ENCODE peak calls at places on chromosomes 3 and 15, in nine cellular contexts. L is Caco-2, X is GM23248, R is SJSA1, B is Panc1, D is cardiac muscle cell, M is trophoblast cell, H is mesendoderm, K is stomach. F is an unnamed sample. For H3K36me3, the result is how much of the 10 kb centered on the place peaks cover.

GRCh38 chr3:169602482-169602881 is 61.0 kb downstream of the MECOM start:
- DNase-seq in L (no peak), X (no peak), R (no peak), B (no peak), D (no peak), M (no peak), H (no peak), K (no peak), F (no peak)

GRCh38 chr3:181719298-181719859 is 7.7 kb downstream of the SOX2 start:
- DNase-seq in L (no peak), X (no peak), R (no peak), B (no peak), D (no peak), M (no peak), H (no peak), K (peak), F (peak)

GRCh38 chr3:73074681-73075305 is 13.3 kb downstream of the EBLN2 start:
- DNase-seq in L (no peak), X (peak), R (no peak), B (no peak), D (no peak), M (peak), H (no peak), K (no peak), F (no peak)

GRCh38 chr3:63328386-63328785 is 50.3 kb downstream of the SYNPR start:
- DNase-seq in L (no peak), X (peak), R (no peak), B (no peak), D (peak), M (peak), H (no peak), K (no peak), F (no peak)

GRCh38 chr3:23830869-23831484 is 25.2 kb downstream of the UBE2E1 start:
- DNase-seq in L (no peak), X (no peak), R (no peak), B (no peak), D (no peak), M (no peak), H (no peak), K (no peak), F (no peak)

GRCh38 chr3:157290761-157291160 is 130.8 kb upstream of the CCNL1 start:
- DNase-seq in L (no peak), X (peak), R (peak), B (no peak), D (no peak), M (no peak), H (no peak), K (no peak), F (no peak)

GRCh38 chr3:71582612-71583568 is 638 bp downstream of the FOXP1 start:
- DNase-seq in L (peak), X (peak), R (peak), B (no peak), D (peak), M (peak), H (peak), K (peak), F (peak)

GRCh38 chr3:106213954-106214353 is 345.1 kb upstream of the CBLB start:
- DNase-seq in L (no peak), X (no peak), R (no peak), B (no peak), D (no peak), M (no peak), H (no peak), K (no peak), F (no peak)

GRCh38 chr3:183203670-183204069 is 41.1 kb upstream of the LAMP3 start:
- DNase-seq in L (no peak), X (no peak), R (no peak), B (no peak), D (no peak), M (no peak), H (peak), K (no peak), F (no peak)

GRCh38 chr3:39593341-39593740 is 125.9 kb downstream of the MOBP start:
- DNase-seq in L (no peak), X (no peak), R (no peak), B (no peak), D (no peak), M (no peak), H (no peak), K (no peak), F (no peak)

GRCh38 chr15:36758800-36759199 is 179.4 kb downstream of the CDIN1 start:
- DNase-seq in L (no peak), X (no peak), R (no peak), B (no peak), D (no peak), M (no peak), H (no peak), K (no peak), F (no peak)

GRCh38 chr15:76149291-76149910 is 89.6 kb downstream of the TMEM266 start:
- DNase-seq in L (no peak), X (no peak), R (no peak), B (no peak), D (no peak), M (no peak), H (no peak), K (no peak), F (no peak)

DNA sequence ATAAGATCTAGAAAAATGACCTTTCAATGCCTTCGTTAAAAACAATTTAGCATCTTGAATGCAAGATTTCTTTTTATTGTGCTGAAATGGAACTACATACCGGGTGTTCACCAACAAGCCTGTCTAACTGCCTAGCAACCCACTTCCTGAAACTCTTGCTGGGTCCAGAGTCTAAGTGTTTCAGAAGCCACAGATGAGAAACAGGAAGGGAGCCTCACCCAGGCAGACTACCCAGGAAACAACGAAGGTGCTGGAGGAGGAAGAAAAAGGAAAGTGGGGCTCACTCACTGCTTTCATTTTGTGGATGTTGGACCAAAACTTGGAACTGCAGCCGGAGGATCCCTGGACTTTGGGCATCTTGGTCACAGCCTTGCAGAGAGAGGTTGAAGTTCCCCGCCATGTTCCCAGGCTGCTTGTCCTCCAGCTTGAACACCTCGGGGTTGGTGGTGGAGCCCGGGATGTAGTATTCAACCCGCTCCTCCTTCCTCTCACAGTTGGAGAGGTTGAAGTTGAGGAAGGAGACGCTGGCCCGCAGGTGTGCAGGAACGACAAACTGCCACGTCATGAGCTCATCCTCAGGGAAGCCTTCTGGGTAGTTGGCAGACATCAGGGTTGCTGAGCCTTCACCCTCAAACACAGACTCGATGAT is 35.9 kb downstream of the CDCP1 start:
- DNase-seq in L (no peak), X (no peak), R (no peak), B (no peak), D (no peak), M (no peak), H (no peak), K (no peak), F (no peak)
- H3K4me3 ChIP-seq in L (no peak), X (no peak), R (no peak), B (no peak), D (no peak), M (no peak), H (no peak), K (no peak), F (no peak)

GRCh38 chr3:45923755-45924154 is 19.5 kb upstream of the CXCR6 start:
- DNase-seq in L (no peak), X (peak), R (no peak), B (no peak), D (no peak), M (no peak), H (no peak), K (no peak), F (no peak)

GRCh38 chr3:45921158-45922038 is 21.9 kb upstream of the CXCR6 start:
- DNase-seq in L (no peak), X (no peak), R (no peak), B (no peak), D (no peak), M (no peak), H (no peak), K (no peak), F (no peak)

GRCh38 chr3:45917146-45917885 is 25.9 kb upstream of the CXCR6 start:
- DNase-seq in L (no peak), X (no peak), R (no peak), B (no peak), D (no peak), M (no peak), H (no peak), K (no peak), F (no peak)

GRCh38 chr3:45922950-45923590 is 20.2 kb upstream of the CXCR6 start:
- DNase-seq in L (no peak), X (no peak), R (no peak), B (no peak), D (no peak), M (no peak), H (no peak), K (no peak), F (no peak)

DNA sequence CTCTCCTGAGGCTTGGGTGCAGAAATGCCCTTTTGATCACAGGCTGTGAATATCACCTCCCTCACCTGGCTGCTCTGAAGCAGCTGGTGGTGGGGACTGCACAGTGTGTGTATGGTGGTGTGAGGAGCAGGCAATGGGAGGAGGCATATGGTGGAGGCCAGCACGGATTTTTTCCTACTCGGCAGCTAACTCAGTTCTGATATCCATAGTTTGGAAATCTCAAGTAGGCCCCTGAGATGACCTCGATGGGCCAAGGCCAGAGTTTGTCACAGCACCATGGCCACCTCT is 21.3 kb upstream of the CXCR6 start:
- DNase-seq in L (no peak), X (no peak), R (no peak), B (no peak), D (no peak), M (no peak), H (no peak), K (no peak), F (no peak)
- H3K36me3 ChIP-seq in L (under half), X (under half), R (under half), B (under half), D (under half), M (under half), H (under half), K (half or more), F (under half)

GRCh38 chr3:65975031-65975430 is 63.7 kb downstream of the MAGI1 start:
- DNase-seq in L (no peak), X (no peak), R (no peak), B (no peak), D (no peak), M (no peak), H (no peak), K (no peak), F (no peak)

GRCh38 chr3:65978116-65978515 is 60.6 kb downstream of the MAGI1 start:
- DNase-seq in L (no peak), X (no peak), R (no peak), B (no peak), D (no peak), M (no peak), H (no peak), K (no peak), F (no peak)

GRCh38 chr3:65974505-65974904 is 64.2 kb downstream of the MAGI1 start:
- DNase-seq in L (no peak), X (no peak), R (no peak), B (no peak), D (no peak), M (peak), H (peak), K (no peak), F (no peak)

GRCh38 chr3:65979731-65980130 is 59.0 kb downstream of the MAGI1 start:
- DNase-seq in L (no peak), X (peak), R (no peak), B (no peak), D (no peak), M (no peak), H (no peak), K (no peak), F (no peak)

GRCh38 chr3:65979152-65979551 is 59.6 kb downstream of the MAGI1 start:
- DNase-seq in L (no peak), X (peak), R (no peak), B (no peak), D (no peak), M (no peak), H (peak), K (no peak), F (no peak)
- H3K4me3 ChIP-seq in L (no peak), X (peak), R (no peak), B (no peak), D (no peak), M (no peak), H (no peak), K (no peak), F (no peak)

GRCh38 chr15:42160110-42160509 is 3.7 kb upstream of the PLA2G4F start:
- DNase-seq in L (no peak), X (no peak), R (no peak), B (no peak), D (no peak), M (no peak), H (no peak), K (peak), F (no peak)
- H3K36me3 ChIP-seq in L (under half), X (half or more), R (half or more), B (under half), D (under half), M (under half), H (under half), K (half or more), F (under half)

DNA sequence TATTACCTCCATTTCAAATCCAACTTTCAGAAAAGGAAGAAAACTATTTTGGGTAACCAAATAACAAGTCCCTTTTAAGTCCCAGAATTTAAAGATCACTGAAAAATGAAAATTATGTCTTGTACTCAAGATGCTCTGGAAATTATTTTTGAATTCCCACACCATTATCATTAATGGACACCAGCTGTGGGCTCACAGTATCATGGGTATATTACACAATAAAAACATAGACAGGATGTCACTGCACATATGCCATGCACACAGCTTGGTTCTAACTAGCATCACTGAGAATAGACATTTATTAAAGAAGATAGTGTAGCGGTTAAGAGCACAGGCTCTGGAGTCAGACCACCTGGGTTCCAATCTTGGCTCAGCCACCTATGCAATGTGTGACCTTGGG is 130.4 kb downstream of the FRMD5 start:
- DNase-seq in L (no peak), X (peak), R (no peak), B (no peak), D (no peak), M (no peak), H (no peak), K (no peak), F (no peak)
- H3K4me3 ChIP-seq in L (no peak), X (no peak), R (no peak), B (no peak), D (no peak), M (no peak), H (no peak), K (no peak), F (no peak)

GRCh38 chr3:124780356-124780755 is 50.1 kb downstream of the UMPS start:
- DNase-seq in L (no peak), X (peak), R (peak), B (no peak), D (peak), M (peak), H (peak), K (no peak), F (peak)
- H3K36me3 ChIP-seq in L (under half), X (under half), R (under half), B (under half), D (under half), M (under half), H (under half), K (under half), F (under half)

GRCh38 chr15:71549697-71550096 is 260.7 kb upstream of the NR2E3 start:
- DNase-seq in L (no peak), X (no peak), R (no peak), B (no peak), D (no peak), M (no peak), H (no peak), K (peak), F (no peak)
- H3K4me3 ChIP-seq in L (no peak), X (no peak), R (no peak), B (no peak), D (no peak), M (no peak), H (no peak), K (peak), F (no peak)